ENCODE peak calls at places on chromosome 4, in ten cellular contexts. J is pancreas; X is uterus; U is EL; Y is RPMI8226; Q is activated T-cell treated with anti-CD3 and anti-CD28 coated beads, Interleukin-2, amount 50 U/mL, for 24 hours; O is AML-193; H is T-helper 1 cell; R is fibroblast of the aortic adventitia; P is posterior cingulate gyrus. T is an unnamed sample.

GRCh38 chr4:16686195-16686594 is 212.2 kb downstream of the LDB2 start:
- DNase-seq in J (no peak), X (no peak), U (peak; percentile 97), Y (no peak), Q (no peak), O (no peak), H (no peak), R (peak; percentile 96), P (no peak), T (peak; percentile 85)

GRCh38 chr4:127965803-127966175 is 583 bp downstream of the ABHD18 start:
- DNase-seq in J (peak; percentile 79), X (no peak), U (peak; percentile 30), Y (peak; percentile 60), Q (peak; percentile 80), O (peak; percentile 13), H (peak; percentile 68), R (peak; percentile 16), P (peak; percentile 95), T (no peak)

GRCh38 chr4:68951078-68951805 is at the start of gene UGT2A3:
- DNase-seq in J (no peak), X (no peak), U (no peak), Y (no peak), Q (no peak), O (no peak), H (no peak), R (no peak), P (no peak), T (no peak)

GRCh38 chr4:105895324-105895608 is at the start of gene NPNT:
- DNase-seq in J (peak; percentile 85), X (no peak), U (no peak), Y (peak; percentile 7), Q (no peak), O (no peak), H (no peak), R (no peak), P (no peak), T (no peak)

GRCh38 chr4:26139310-26139924 is 181.4 kb upstream of the RBPJ start:
- DNase-seq in J (no peak), X (no peak), U (no peak), Y (no peak), Q (no peak), O (no peak), H (no peak), R (no peak), P (no peak), T (peak; percentile 13)

GRCh38 chr4:90799895-90800294 is 672.7 kb downstream of the CCSER1 start:
- DNase-seq in J (no peak), X (no peak), U (no peak), Y (no peak), Q (no peak), O (no peak), H (no peak), R (no peak), P (peak; percentile 55), T (no peak)

GRCh38 chr4:184599492-184600135 is 49.6 kb downstream of the CASP3 start:
- DNase-seq in J (no peak), X (no peak), U (peak; percentile 85), Y (peak; percentile 8), Q (no peak), O (no peak), H (no peak), R (peak; percentile 91), P (no peak), T (peak; percentile 61)

GRCh38 chr4:40251366-40251765 is 54.5 kb downstream of the RHOH start:
- DNase-seq in J (no peak), X (no peak), U (peak; percentile 24), Y (no peak), Q (peak; percentile 47), O (no peak), H (peak; percentile 78), R (no peak), P (no peak), T (no peak)

GRCh38 chr4:7144374-7145290 is 47.7 kb upstream of the SORCS2 start:
- DNase-seq in J (no peak), X (no peak), U (no peak), Y (no peak), Q (no peak), O (no peak), H (no peak), R (no peak), P (peak; percentile 74), T (no peak)

GRCh38 chr4:146795721-146796120 is 149.9 kb downstream of the TTC29 start:
- DNase-seq in J (no peak), X (no peak), U (no peak), Y (no peak), Q (no peak), O (no peak), H (no peak), R (no peak), P (no peak), T (no peak)

GRCh38 chr4:95409127-95409526 is 139.6 kb downstream of the UNC5C start:
- DNase-seq in J (no peak), X (no peak), U (no peak), Y (no peak), Q (no peak), O (no peak), H (no peak), R (peak; percentile 16), P (no peak), T (peak; percentile 31)

GRCh38 chr4:4859010-4859798 is at the start of gene MSX1:
- DNase-seq in J (peak; percentile 95), X (peak; percentile 87), U (peak; percentile 86), Y (peak; percentile 69), Q (peak; percentile 60), O (peak; percentile 68), H (no peak), R (peak; percentile 83), P (peak; percentile 97), T (peak; percentile 89)

GRCh38 chr4:1246901-1247810 is 1.8 kb downstream of the CTBP1 start:
- DNase-seq in J (peak; percentile 68), X (peak; percentile 19), U (peak; percentile 24), Y (peak; percentile 41), Q (peak; percentile 58), O (peak; percentile 5), H (peak; percentile 25), R (no peak), P (peak; percentile 82), T (no peak)

GRCh38 chr4:82601242-82602015 is 39.6 kb upstream of the TMEM150C start:
- DNase-seq in J (no peak), X (no peak), U (no peak), Y (no peak), Q (no peak), O (no peak), H (no peak), R (no peak), P (no peak), T (no peak)

GRCh38 chr4:145679520-145679919 is 426 bp upstream of the C4orf51 start:
- DNase-seq in J (no peak), X (no peak), U (peak; percentile 76), Y (no peak), Q (no peak), O (no peak), H (no peak), R (peak; percentile 85), P (no peak), T (peak; percentile 93)

GRCh38 chr4:97159625-97160024 is 983.7 kb downstream of the STPG2 start:
- DNase-seq in J (no peak), X (no peak), U (no peak), Y (no peak), Q (no peak), O (no peak), H (no peak), R (no peak), P (no peak), T (no peak)

GRCh38 chr4:106583108-106583507 is 214.5 kb upstream of the GIMD1 start:
- DNase-seq in J (no peak), X (no peak), U (no peak), Y (no peak), Q (no peak), O (no peak), H (no peak), R (no peak), P (no peak), T (no peak)

GRCh38 chr4:18691431-18692200 is 670.1 kb upstream of the LCORL start:
- DNase-seq in J (no peak), X (no peak), U (no peak), Y (no peak), Q (no peak), O (no peak), H (no peak), R (no peak), P (no peak), T (no peak)

T was measured in astrocyte of the spinal cord.